ENCODE peak calls at places on chromosomes 16 and 17, in eight cellular contexts. E, K, Q, W, U, H, V and S are unnamed samples.

GRCh38 chr17:29273924-29274323 is 20.0 kb downstream of the NUFIP2 start:
- DNase-seq in E (no peak), K (no peak), Q (no peak), W (no peak), U (no peak), H (no peak), V (no peak), S (no peak)

GRCh38 chr17:14205992-14206461 is 30.6 kb downstream of the CDRT15 start:
- DNase-seq in E (no peak), K (no peak), Q (no peak), W (no peak), U (no peak), H (peak), V (peak), S (no peak)

GRCh38 chr16:65845466-65846209 is 520.9 kb upstream of the CDH5 start:
- DNase-seq in E (no peak), K (no peak), Q (peak), W (no peak), U (no peak), H (no peak), V (no peak), S (peak)

GRCh38 chr17:83057793-83058477 is 21.5 kb upstream of the METRNL start:
- DNase-seq in E (peak), K (no peak), Q (no peak), W (no peak), U (no peak), H (peak), V (no peak), S (no peak)

GRCh38 chr17:73990290-73990689 is 213.2 kb upstream of the RPL38 start:
- DNase-seq in E (no peak), K (no peak), Q (no peak), W (no peak), U (no peak), H (no peak), V (no peak), S (no peak)

GRCh38 chr16:2894231-2894630 is 11.2 kb downstream of the FLYWCH2 start:
- DNase-seq in E (no peak), K (no peak), Q (no peak), W (no peak), U (no peak), H (peak), V (no peak), S (no peak)

GRCh38 chr17:42276609-42277341 is 584 bp upstream of the STAT5B start:
- DNase-seq in E (peak), K (no peak), Q (peak), W (peak), U (peak), H (peak), V (peak), S (peak)

GRCh38 chr16:81164481-81164880 is 68.3 kb upstream of the GCSH start:
- DNase-seq in E (no peak), K (no peak), Q (no peak), W (no peak), U (no peak), H (no peak), V (peak), S (no peak)

GRCh38 chr17:65102788-65103187 is 34.4 kb upstream of the RGS9 start:
- DNase-seq in E (no peak), K (no peak), Q (peak), W (no peak), U (no peak), H (no peak), V (no peak), S (no peak)

GRCh38 chr16:3645504-3646347 is 8.8 kb upstream of the DNASE1 start:
- DNase-seq in E (peak), K (peak), Q (no peak), W (no peak), U (peak), H (no peak), V (no peak), S (no peak)

GRCh38 chr16:50861926-50862325 is 120.0 kb downstream of the CYLD start:
- DNase-seq in E (no peak), K (no peak), Q (peak), W (no peak), U (peak), H (no peak), V (no peak), S (peak)

GRCh38 chr17:61656721-61657217 is 65.8 kb upstream of the NACA2 start:
- DNase-seq in E (no peak), K (no peak), Q (no peak), W (peak), U (no peak), H (no peak), V (no peak), S (no peak)

GRCh38 chr16:11655655-11656054 is 12.6 kb upstream of the SNN start:
- DNase-seq in E (no peak), K (no peak), Q (no peak), W (no peak), U (no peak), H (no peak), V (no peak), S (no peak)

GRCh38 chr16:78271981-78272380 is 172.5 kb downstream of the WWOX start:
- DNase-seq in E (no peak), K (no peak), Q (no peak), W (no peak), U (no peak), H (no peak), V (no peak), S (no peak)

GRCh38 chr16:67326472-67327309 is at the start of the genes KCTD19 and LRRC36:
- DNase-seq in E (peak), K (peak), Q (peak), W (peak), U (peak), H (peak), V (peak), S (peak)

GRCh38 chr16:10078541-10078949 is 103.7 kb downstream of the GRIN2A start:
- DNase-seq in E (peak), K (peak), Q (no peak), W (no peak), U (no peak), H (no peak), V (no peak), S (no peak)

GRCh38 chr17:18031955-18032354 is 7.0 kb downstream of the ATPAF2 start:
- DNase-seq in E (no peak), K (no peak), Q (no peak), W (peak), U (peak), H (no peak), V (no peak), S (no peak)

GRCh38 chr17:80213651-80213975 is 6.5 kb downstream of the SGSH start:
- DNase-seq in E (no peak), K (no peak), Q (no peak), W (no peak), U (no peak), H (peak), V (no peak), S (no peak)

GRCh38 chr17:73058022-73058421 is 34.5 kb downstream of the SLC39A11 start:
- DNase-seq in E (no peak), K (no peak), Q (no peak), W (no peak), U (peak), H (no peak), V (no peak), S (no peak)

GRCh38 chr16:2176047-2176446 is 20.4 kb downstream of the CASKIN1 start:
- DNase-seq in E (no peak), K (no peak), Q (no peak), W (no peak), U (no peak), H (no peak), V (no peak), S (no peak)

GRCh38 chr16:72355561-72355960 is 183.6 kb upstream of the PMFBP1 start:
- DNase-seq in E (no peak), K (no peak), Q (peak), W (no peak), U (peak), H (no peak), V (no peak), S (peak)

GRCh38 chr17:73798111-73798748 is 154.0 kb upstream of the SDK2 start:
- DNase-seq in E (no peak), K (no peak), Q (peak), W (no peak), U (peak), H (no peak), V (peak), S (no peak)

DNA sequence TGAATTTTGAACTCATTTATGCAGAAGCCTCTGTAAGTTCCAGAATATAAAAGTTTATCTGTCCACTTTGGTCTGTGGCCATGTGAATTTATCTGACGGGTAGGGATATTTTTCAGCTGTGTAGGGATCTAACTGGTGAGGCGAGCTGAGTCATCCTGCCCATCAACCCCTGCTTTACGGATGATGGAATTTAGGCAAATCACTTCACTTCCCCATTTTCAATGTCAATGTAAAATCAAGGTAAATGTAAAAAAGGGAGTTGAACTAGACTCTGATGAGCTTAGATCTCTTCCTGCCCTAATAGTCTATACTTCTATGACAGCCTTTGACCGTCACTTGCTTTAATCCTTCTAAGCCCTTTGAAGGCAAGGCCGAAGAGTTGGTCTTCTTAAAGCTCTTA is 2.6 kb downstream of the SLC16A6 start:
- DNase-seq in E (no peak), K (no peak), Q (no peak), W (no peak), U (no peak), H (no peak), V (no peak), S (no peak)
- H3K9ac ChIP-seq in E (no peak), K (no peak), Q (no peak), W (no peak), U (no peak), H (no peak), V (peak), S (no peak)

GRCh38 chr17:5500247-5500803 is 14.0 kb downstream of the MIS12 start:
- DNase-seq in E (no peak), K (no peak), Q (peak), W (peak), U (no peak), H (no peak), V (no peak), S (no peak)
- H3K9ac ChIP-seq in E (peak), K (peak), Q (peak), W (no peak), U (peak), H (no peak), V (no peak), S (peak)

GRCh38 chr16:4960579-4960978 is 2.4 kb downstream of the SEC14L5 start:
- DNase-seq in E (no peak), K (no peak), Q (no peak), W (no peak), U (no peak), H (no peak), V (no peak), S (no peak)
- H3K9ac ChIP-seq in E (no peak), K (no peak), Q (no peak), W (no peak), U (no peak), H (no peak), V (no peak), S (no peak)

DNA sequence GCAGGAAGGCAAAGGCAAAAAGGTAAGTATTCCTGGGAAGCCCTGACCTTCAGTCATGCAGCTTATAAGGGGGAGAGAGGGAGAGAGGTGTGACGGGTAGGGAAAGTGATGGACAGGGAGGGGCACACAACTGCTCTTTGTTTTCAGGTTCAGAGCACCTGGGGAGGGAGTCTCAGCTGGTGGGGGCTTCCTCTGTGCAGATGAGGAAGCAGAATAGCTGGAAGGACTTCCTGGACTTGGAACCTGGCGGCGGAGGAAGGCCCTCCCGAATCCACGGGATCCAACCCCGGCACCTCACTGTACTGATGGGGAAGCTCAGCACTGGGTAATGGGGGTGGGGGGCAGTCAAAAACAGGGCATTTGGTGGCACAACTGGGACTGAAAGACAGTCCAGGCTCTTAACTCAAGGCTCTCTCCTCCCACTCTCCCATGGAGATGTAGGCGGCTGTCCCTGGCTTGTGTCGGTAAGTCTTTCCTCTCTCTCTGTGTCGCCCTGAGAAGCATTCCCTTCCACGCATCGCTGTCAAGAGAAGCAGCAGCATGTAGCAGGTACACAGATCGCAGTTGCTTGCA is 11.9 kb upstream of the PITPNM3 start:
- DNase-seq in E (no peak), K (no peak), Q (no peak), W (no peak), U (no peak), H (no peak), V (no peak), S (no peak)
- H3K9ac ChIP-seq in E (no peak), K (peak), Q (no peak), W (no peak), U (no peak), H (no peak), V (no peak), S (no peak)

DNA sequence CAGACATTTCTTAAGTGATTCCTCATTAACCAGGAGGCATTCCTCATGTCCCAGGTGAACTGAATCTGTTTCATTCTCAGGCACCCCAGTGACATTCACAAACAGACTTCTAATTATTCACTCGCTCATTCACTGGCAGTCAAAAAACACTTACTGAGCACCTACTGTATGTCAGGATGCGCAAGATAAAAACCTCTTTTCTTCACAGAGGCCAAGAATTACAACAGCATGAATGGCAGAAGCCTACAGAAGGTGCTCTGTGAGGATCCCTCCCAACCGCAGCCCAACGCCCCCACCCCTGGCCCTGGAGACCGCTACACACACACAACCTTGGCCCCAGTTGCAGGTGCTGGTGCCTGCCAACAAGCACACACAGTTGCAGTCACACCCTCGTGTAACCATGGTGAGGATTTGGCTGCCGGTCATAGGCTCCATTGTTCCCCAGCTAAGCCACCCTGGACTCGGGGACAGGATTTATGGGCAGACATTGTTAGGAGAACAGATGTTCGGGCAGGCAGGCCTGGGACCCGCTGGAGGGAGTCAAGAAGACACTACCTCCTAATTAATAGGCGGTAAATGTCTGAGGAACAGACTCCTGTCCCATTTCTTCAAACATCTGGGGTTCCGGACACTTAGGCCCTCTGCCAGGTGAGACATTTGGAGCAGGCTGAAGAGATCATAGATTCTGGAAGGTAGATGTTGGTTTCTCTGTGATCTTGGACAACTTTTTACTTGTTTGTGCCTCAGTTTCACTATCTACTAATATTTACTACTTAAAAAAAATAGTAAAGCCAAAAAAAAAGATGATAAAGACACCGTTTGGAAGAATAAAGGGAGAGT is 43.2 kb downstream of the CUEDC1 start:
- DNase-seq in E (peak), K (peak), Q (peak), W (peak), U (peak), H (peak), V (peak), S (no peak)
- H3K9ac ChIP-seq in E (no peak), K (no peak), Q (no peak), W (no peak), U (no peak), H (no peak), V (peak), S (no peak)

GRCh38 chr17:44902135-44902760 is 3.0 kb upstream of the EFTUD2 start:
- DNase-seq in E (no peak), K (no peak), Q (no peak), W (no peak), U (no peak), H (no peak), V (no peak), S (no peak)
- H3K9ac ChIP-seq in E (no peak), K (no peak), Q (no peak), W (no peak), U (no peak), H (no peak), V (no peak), S (no peak)